ENCODE peak calls at places on chromosomes 3 and 15, in four cellular contexts. Y is endothelial cell of umbilical vein, I is GM12878, E is IMR-90. K is an unnamed sample.

GRCh38 chr15:45543051-45543450 is 20.5 kb upstream of the SLC30A4 start:
- DNase-seq in I (no peak), E (no peak), Y (no peak), K (no peak)

GRCh38 chr3:28986922-28987321 is 293.9 kb upstream of the RBMS3 start:
- DNase-seq in E (no peak), I (no peak), Y (no peak), K (no peak)

GRCh38 chr3:185647134-185647879 is 61.2 kb downstream of the SENP2 start:
- DNase-seq in I (no peak), E (no peak), Y (no peak), K (no peak)

GRCh38 chr3:141268791-141269190 is 37.2 kb downstream of the PXYLP1 start:
- DNase-seq in E (no peak), Y (no peak), I (no peak), K (no peak)

GRCh38 chr3:63069780-63070540 is 194.7 kb upstream of the CADPS start:
- DNase-seq in Y (no peak), E (no peak), I (no peak), K (no peak)

GRCh38 chr3:55523471-55523870 is 36.4 kb upstream of the WNT5A start:
- DNase-seq in I (no peak), Y (no peak), E (no peak), K (no peak)

GRCh38 chr3:129384594-129385323 is 43.7 kb downstream of the EFCAB12 start:
- DNase-seq in Y (no peak), E (no peak), I (no peak), K (no peak)

GRCh38 chr15:88678755-88679154 is 39.9 kb downstream of the ISG20 start:
- DNase-seq in Y (no peak), E (no peak), I (no peak), K (no peak)

GRCh38 chr3:143510601-143511000 is 337.7 kb downstream of the SLC9A9 start:
- DNase-seq in Y (no peak), E (no peak), I (no peak), K (no peak)

GRCh38 chr15:89972085-89972484 is 29.0 kb upstream of the ZNF710 start:
- DNase-seq in Y (no peak), I (no peak), E (no peak), K (no peak)

GRCh38 chr3:133113526-133113925 is 75.3 kb downstream of the TMEM108 start:
- DNase-seq in E (peak), I (no peak), Y (no peak), K (no peak)

GRCh38 chr3:42705962-42706585 is 3.5 kb upstream of the HHATL start:
- DNase-seq in I (no peak), Y (no peak), E (no peak), K (no peak)

GRCh38 chr3:126979076-126979628 is 3.8 kb upstream of the PLXNA1 start:
- DNase-seq in I (no peak), E (no peak), Y (no peak), K (no peak)

GRCh38 chr3:38022887-38023709 is 6.3 kb downstream of the PLCD1 start:
- DNase-seq in I (no peak), E (no peak), Y (no peak), K (no peak)

GRCh38 chr15:44231842-44232241 is 36.8 kb upstream of the FRMD5 start:
- DNase-seq in Y (peak), I (no peak), E (peak), K (no peak)

DNA sequence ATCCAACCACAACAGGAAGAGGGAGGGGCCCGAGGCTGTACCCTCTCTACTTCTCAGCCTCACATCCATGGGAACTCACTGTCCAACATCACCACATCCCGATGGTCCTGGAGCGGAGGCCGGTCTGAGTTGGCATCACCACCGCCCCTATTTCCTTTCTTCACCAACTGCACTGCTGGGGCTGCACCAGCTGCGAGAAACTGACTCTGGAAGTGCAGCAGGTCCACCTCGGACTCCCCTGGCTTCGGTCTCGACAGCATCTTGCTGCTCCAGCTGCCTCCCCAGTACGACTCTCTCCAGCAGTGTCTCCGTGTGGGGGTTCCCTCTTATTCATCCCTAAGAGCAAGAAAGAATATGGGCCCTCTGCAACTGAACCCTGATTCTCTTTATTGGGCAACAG is 7.2 kb downstream of the RPAP1 start:
- DNase-seq in Y (no peak), I (no peak), E (no peak), K (no peak)
- TF ChIP-seq FOS in Y (no peak), I (no peak), E (no peak), K (no peak)

GRCh38 chr3:169458752-169459151 is 204.8 kb downstream of the MECOM start:
- DNase-seq in E (no peak), I (no peak), Y (no peak), K (no peak)
- TF ChIP-seq FOS in E (no peak), I (no peak), Y (no peak), K (no peak)

GRCh38 chr3:122606330-122606729 is 28.9 kb downstream of the PARP15 start:
- DNase-seq in E (no peak), Y (no peak), I (no peak), K (no peak)

GRCh38 chr3:122615303-122615702 is 37.9 kb downstream of the PARP15 start:
- DNase-seq in I (no peak), Y (no peak), E (no peak), K (no peak)

GRCh38 chr3:122612706-122613105 is 35.3 kb downstream of the PARP15 start:
- DNase-seq in E (no peak), I (peak), Y (no peak), K (no peak)

DNA sequence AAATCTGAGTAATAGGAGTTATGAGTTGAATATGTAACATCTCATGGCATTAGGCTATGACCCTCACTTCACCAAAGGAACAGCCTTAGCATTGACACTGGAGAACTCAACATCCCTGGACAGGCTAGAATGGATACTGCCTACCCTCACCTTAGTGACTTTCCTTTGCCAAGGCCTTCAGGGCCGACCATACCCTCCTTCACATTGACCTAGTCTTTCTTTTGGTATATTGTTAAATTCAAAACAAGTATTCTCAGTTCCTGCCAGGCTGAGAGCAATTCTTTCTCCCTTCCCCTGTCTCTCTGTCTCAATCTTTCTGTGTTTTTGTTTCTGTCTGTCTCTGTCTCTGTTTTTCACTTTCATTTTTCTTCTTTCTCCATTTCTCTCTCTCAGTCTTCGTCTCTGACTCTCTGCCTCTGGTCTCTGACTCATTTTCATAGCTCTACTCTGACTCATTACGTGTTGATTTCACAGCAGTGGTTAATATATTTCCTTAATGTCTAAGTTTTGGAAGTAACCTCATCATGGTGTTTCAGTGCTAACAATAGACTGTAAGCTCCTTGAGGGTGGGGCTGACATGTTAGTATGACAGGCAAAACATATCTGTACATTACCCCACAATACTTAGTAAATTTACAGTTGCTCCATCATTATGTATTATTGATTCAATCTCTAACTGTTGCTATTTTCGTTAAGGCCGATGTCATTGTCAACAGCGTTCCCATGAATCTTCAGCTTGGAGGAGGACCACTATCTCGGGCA is 32.5 kb downstream of the PARP15 start:
- DNase-seq in E (peak), Y (peak), I (peak), K (no peak)
- TF ChIP-seq FOS in E (peak), Y (peak), I (no peak), K (no peak)

DNA sequence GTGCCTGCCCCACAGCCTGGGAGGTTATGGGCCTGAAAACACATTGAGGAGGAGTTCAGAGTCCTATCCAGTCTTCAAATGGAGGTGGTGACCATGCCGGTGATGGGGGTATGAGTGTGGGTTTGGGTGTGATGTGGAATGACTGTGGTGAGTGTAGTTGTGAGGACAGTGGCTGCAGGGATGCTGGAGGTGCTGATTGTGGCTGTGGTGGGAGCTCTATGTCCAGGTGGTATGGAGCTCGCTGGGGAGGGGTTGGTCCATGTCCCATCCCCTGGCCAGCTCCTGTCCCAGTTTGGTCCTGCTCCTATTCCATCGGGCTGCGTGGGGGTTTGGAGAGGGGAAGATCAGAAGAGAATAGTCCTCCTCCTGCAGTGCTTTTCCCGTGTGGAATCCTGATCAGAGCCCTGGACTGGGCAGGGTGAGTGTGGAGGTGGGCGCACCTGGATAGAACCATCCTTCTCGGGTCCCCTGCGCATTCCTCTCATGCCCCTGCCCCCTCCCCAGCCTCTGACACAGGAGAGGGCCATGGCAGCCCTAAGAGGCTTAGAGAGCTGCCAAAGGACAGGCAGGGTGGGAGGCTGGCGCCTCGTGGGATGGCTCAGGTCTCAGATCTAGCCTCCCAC is 23.0 kb upstream of the GOLGA6C start:
- DNase-seq in E (no peak), I (no peak), Y (no peak), K (no peak)
- TF ChIP-seq FOS in E (no peak), I (no peak), Y (no peak), K (no peak)

DNA sequence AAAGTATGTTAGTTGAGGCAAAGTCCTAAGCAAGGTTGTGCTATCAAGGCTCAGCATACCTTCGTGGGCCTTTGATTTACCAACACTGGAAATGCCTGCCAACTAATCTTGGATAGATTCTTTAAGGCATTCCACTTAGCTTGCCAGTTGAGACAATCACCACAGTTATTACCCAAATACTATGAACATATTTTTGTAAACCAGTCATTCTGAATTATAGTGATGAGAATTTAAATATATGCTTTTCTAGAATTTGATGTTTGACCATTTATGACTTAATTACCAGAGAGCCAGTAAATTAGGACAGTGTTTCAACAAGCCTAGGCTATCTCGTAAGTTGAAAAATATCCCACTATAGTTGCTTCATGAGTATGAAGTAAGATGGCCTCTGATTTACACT is 15.5 kb downstream of the TRIM59 start:
- DNase-seq in E (peak), I (no peak), Y (no peak), K (no peak)
- TF ChIP-seq FOS in E (no peak), I (no peak), Y (no peak), K (no peak)

GRCh38 chr3:43953814-43954241 is 263.1 kb downstream of the ABHD5 start:
- DNase-seq in I (no peak), E (peak), Y (no peak), K (no peak)
- TF ChIP-seq FOS in I (no peak), E (no peak), Y (no peak), K (no peak)

DNA sequence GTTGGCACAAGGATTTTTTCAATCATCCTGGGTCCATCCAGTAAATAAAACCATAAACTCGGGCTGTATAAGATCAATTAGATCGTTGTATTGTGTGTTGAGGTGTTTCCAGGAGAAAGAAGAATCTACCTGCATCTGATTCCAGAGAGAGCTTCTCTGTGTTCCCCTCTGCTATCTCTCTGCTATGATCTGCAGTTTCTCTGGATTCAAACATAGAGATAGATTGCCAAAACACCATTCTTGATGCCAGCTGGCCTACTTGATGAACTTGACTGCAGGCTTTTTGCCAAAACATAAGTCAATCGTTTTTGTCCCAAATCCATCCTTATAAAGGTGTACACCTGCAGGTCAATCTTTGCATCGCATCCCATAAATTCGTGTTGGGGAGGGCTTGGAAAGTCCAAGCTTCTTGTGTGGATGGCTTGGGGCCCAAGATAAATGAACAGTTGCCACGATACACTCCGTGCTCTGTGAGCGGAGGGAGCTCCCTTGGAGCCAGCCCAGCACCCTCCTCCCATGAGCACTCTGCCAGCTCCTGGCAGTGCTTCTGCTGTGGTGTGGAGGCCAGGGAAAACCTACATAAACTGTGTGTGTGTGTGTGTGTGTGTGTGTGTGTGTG is 2.7 kb downstream of the CERS3 start:
- DNase-seq in Y (no peak), I (no peak), E (no peak), K (no peak)
- TF ChIP-seq FOS in Y (no peak), I (no peak), E (no peak), K (no peak)